ENCODE peak calls at places on chromosomes 13 and 19, in four cellular contexts. B, S, N and E are unnamed samples.

GRCh38 chr13:94950303-94950702 is 238.0 kb upstream of the SOX21 start:
- DNase-seq in S (no peak), N (no peak), B (no peak), E (peak)

GRCh38 chr19:48244289-48244688 is 11.4 kb downstream of the CARD8 start:
- DNase-seq in N (peak), S (no peak), B (no peak), E (no peak)

GRCh38 chr13:51816604-51817254 is 12.8 kb upstream of the DHRS12 start:
- DNase-seq in B (no peak), S (no peak), N (no peak), E (no peak)

GRCh38 chr13:60754211-60754610 is 357.2 kb downstream of the TDRD3 start:
- DNase-seq in S (no peak), N (no peak), B (no peak), E (no peak)

GRCh38 chr13:97574926-97575325 is 141.0 kb downstream of the RAP2A start:
- DNase-seq in N (peak), B (peak), S (peak), E (peak)

GRCh38 chr13:45522571-45522970 is 57.8 kb downstream of the COG3 start:
- DNase-seq in S (no peak), N (peak), B (no peak), E (peak)

GRCh38 chr13:38872693-38873092 is 117.9 kb downstream of the STOML3 start:
- DNase-seq in S (peak), N (peak), B (no peak), E (peak)

GRCh38 chr13:85417807-85418206 is 381.4 kb downstream of the SLITRK6 start:
- DNase-seq in N (no peak), S (no peak), B (no peak), E (no peak)

GRCh38 chr13:39036212-39036611 is 1.7 kb downstream of the PROSER1 start:
- DNase-seq in N (peak), B (peak), S (no peak), E (peak)

GRCh38 chr13:98225036-98225940 is 48.2 kb upstream of the RNF113B start:
- DNase-seq in B (no peak), N (no peak), S (no peak), E (no peak)

GRCh38 chr13:102914629-102914935 is 68.8 kb downstream of the ERCC5 start:
- DNase-seq in B (no peak), N (no peak), S (no peak), E (no peak)

GRCh38 chr19:47661571-47661970 is 51.7 kb upstream of the EHD2 start:
- DNase-seq in N (no peak), B (no peak), S (no peak), E (peak)

GRCh38 chr19:51018745-51019543 is 565 bp downstream of the KLK10 start:
- DNase-seq in S (no peak), B (no peak), N (no peak), E (no peak)

GRCh38 chr13:84980571-84980970 is 818.6 kb downstream of the SLITRK6 start:
- DNase-seq in S (no peak), B (no peak), N (no peak), E (no peak)

GRCh38 chr13:24511824-24512207 is 762 bp downstream of the PARP4 start:
- DNase-seq in N (no peak), B (no peak), S (no peak), E (no peak)

GRCh38 chr13:27638521-27638920 is 16.8 kb downstream of the POLR1D start:
- DNase-seq in N (peak), B (no peak), S (no peak), E (peak)

DNA sequence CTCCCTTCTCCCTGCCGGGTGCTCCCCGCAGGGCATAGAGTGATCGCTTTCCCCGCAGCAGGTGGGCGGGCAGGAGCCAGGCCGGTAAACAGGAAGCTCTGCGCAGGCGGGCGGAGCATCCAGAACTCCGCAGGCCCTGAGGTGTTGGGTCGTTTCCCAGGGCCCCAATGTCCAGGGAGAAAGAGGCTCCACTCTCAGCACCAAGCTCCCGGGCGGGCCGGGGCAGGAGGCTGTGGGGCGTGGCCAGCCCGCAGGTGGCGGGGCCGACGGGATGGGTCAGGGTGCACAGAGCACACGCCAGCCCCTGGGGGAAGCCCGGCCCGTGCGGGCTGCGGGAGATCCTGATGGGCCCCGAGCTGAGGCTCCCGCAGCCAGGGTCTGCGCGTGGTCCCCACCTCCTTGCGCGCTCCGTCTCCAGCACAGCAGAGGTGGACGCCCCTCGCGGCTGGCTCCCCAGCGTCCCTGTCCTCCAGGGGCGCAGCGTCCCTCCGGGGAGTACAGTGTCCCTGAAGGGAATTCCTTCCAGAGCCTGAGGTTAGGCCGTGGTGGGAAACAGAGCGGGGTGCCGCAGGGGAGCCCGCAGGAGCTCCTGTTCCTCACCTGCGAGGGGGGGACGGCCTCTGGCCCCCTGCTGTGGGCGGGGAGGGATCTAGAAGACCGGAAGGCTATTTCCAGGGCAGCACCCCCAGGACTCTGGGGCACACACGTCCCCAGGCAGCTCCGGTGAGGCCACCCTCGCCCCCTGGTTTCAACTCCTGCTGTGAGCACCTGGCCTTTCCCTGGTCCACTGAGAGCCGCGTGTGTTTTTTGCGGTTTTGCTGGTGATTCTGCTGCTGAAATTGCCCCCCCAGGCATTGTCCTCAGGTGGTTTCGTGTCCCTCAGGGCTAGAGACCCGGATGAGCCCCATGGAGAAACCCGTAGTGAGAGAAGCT is 12.2 kb downstream of the PIP5K1C start:
- DNase-seq in N (peak), S (no peak), B (peak), E (no peak)
- TF ChIP-seq CTCF in N (no peak), S (no peak), B (no peak), E (no peak)

GRCh38 chr19:8325454-8325853 is 4.2 kb downstream of the RPS28 start:
- DNase-seq in B (no peak), N (no peak), S (no peak), E (no peak)

GRCh38 chr19:8322638-8322997 is 1.3 kb downstream of the RPS28 start:
- DNase-seq in B (no peak), N (no peak), S (no peak), E (no peak)

GRCh38 chr19:8323781-8324185 is 2.5 kb downstream of the RPS28 start:
- DNase-seq in S (no peak), B (no peak), N (no peak), E (no peak)

GRCh38 chr19:8321760-8322637 is 703 bp downstream of the RPS28 start:
- DNase-seq in B (no peak), N (no peak), S (no peak), E (no peak)

GRCh38 chr19:8324186-8325050 is 3.1 kb downstream of the RPS28 start:
- DNase-seq in B (no peak), N (no peak), S (peak), E (no peak)
- H3K4me3 ChIP-seq in B (no peak), N (no peak), S (no peak), E (no peak)

GRCh38 chr19:57302020-57302465 is 18.2 kb upstream of the ZNF543 start:
- DNase-seq in S (peak), N (peak), B (no peak), E (peak)
- TF ChIP-seq CTCF in S (no peak), N (peak), B (no peak), E (no peak)

GRCh38 chr13:32413284-32413683 is 14.6 kb downstream of the N4BP2L1 start:
- DNase-seq in N (no peak), B (no peak), S (no peak), E (no peak)

GRCh38 chr13:32407854-32408253 is 20.1 kb downstream of the N4BP2L1 start:
- DNase-seq in N (no peak), S (no peak), B (no peak), E (no peak)

GRCh38 chr13:32408296-32408998 is 19.5 kb downstream of the N4BP2L1 start:
- DNase-seq in N (no peak), S (no peak), B (no peak), E (no peak)

GRCh38 chr13:32408999-32409313 is 19.0 kb downstream of the N4BP2L1 start:
- DNase-seq in B (no peak), N (no peak), S (no peak), E (no peak)

GRCh38 chr13:32409561-32410440 is 18.1 kb downstream of the N4BP2L1 start:
- DNase-seq in S (peak), B (no peak), N (peak), E (peak)
- H3K4me3 ChIP-seq in S (no peak), B (no peak), N (peak), E (peak)

GRCh38 chr19:43625918-43626579 is 6.6 kb upstream of the ZNF428 start:
- DNase-seq in S (peak), B (peak), N (no peak), E (no peak)
- TF ChIP-seq CTCF in S (peak), B (no peak), N (peak), E (no peak)

DNA sequence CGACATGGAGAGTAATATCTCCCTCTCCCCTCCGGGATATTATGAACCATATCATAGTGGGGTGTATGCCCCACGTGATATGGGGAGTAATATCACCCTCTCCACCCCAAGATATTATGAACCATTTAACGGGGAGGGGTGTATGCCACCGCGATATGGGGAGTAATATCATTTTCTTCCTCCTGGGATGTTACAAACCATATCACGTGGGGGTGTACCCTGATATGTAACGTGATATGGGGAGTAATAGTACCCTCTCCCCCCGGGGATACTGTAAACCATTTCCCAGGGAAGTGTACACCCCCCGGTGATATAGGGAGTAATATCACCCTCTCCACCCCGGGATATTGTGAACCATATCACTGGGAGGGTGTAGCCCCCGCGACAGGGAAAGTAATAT is 62.1 kb downstream of the ERICH4 start:
- DNase-seq in B (no peak), S (no peak), N (no peak), E (no peak)
- H3K4me3 ChIP-seq in B (no peak), S (no peak), N (no peak), E (no peak)

DNA sequence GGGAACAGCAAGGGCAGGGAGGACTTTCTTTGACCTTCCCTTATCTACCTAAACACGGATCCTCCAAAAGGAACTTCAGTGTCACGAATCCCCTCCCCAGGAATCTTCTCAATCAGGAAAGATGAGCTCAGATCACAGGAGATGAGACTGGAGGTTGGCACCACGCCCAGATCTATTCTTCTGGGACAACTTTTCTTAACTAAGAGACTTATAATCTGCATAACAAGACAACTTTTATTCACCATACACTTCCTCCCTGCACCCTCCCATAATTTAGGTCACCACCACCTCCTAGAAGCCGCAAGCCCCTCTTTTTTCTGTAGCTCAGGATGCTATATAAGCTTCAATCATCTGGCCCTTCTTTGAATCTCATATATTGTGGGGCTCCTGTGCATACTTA is 19.2 kb upstream of the AKT2 start:
- DNase-seq in B (no peak), S (no peak), N (no peak), E (no peak)
- TF ChIP-seq CTCF in B (no peak), S (no peak), N (no peak), E (no peak)